ENCODE peak calls at places on chromosomes 7 and 10, in four cellular contexts. U is left ventricle myocardium inferior, Y is aorta, J is ascending aorta. Z is an unnamed sample.

GRCh38 chr7:25430200-25430953 is 202.1 kb upstream of the NPVF start:
- DNase-seq in U (no peak), Y (no peak), J (no peak), Z (no peak)

GRCh38 chr7:77550586-77550985 is 13.5 kb downstream of the PTPN12 start:
- DNase-seq in U (no peak), Y (no peak), J (no peak), Z (peak)

GRCh38 chr10:34666008-34666700 is 148.9 kb downstream of the PARD3 start:
- DNase-seq in U (no peak), Y (no peak), J (no peak), Z (peak)

GRCh38 chr10:133350950-133351329 is 3.8 kb downstream of the PRAP1 start:
- DNase-seq in U (peak), Y (no peak), J (no peak), Z (no peak)

GRCh38 chr7:156903232-156903909 is 10.4 kb upstream of the LMBR1 start:
- DNase-seq in U (peak), Y (no peak), J (no peak), Z (peak)

GRCh38 chr10:58952747-58953466 is 223.5 kb upstream of the PHYHIPL start:
- DNase-seq in U (no peak), Y (no peak), J (no peak), Z (peak)

GRCh38 chr10:37109000-37109399 is 16.4 kb upstream of the ANKRD30A start:
- DNase-seq in U (no peak), Y (no peak), J (no peak), Z (no peak)

GRCh38 chr7:103751476-103751875 is 238.0 kb downstream of the RELN start:
- DNase-seq in U (no peak), Y (no peak), J (no peak), Z (no peak)

GRCh38 chr10:69994262-69994661 is 58.4 kb upstream of the MACROH2A2 start:
- DNase-seq in U (peak), Y (peak), J (no peak), Z (peak)

GRCh38 chr7:27899601-27900000 is 159.6 kb downstream of the TAX1BP1 start:
- DNase-seq in U (no peak), Y (no peak), J (no peak), Z (no peak)

GRCh38 chr7:117041822-117042221 is 88.5 kb downstream of the ST7 start:
- DNase-seq in U (no peak), Y (no peak), J (no peak), Z (peak)

GRCh38 chr7:36304099-36304425 is 85.6 kb upstream of the ANLN start:
- DNase-seq in U (no peak), Y (no peak), J (no peak), Z (no peak)

GRCh38 chr7:115008465-115009114 is 86.7 kb downstream of the MDFIC start:
- DNase-seq in U (peak), Y (peak), J (no peak), Z (peak)

GRCh38 chr10:54585572-54585971 is 215.5 kb downstream of the PCDH15 start:
- DNase-seq in U (no peak), Y (no peak), J (no peak), Z (no peak)

GRCh38 chr10:122939819-122940543 is 14.0 kb downstream of the C10orf88 start:
- DNase-seq in U (no peak), Y (no peak), J (no peak), Z (peak)

GRCh38 chr10:7511612-7512011 is 100.8 kb upstream of the SFMBT2 start:
- DNase-seq in U (no peak), Y (no peak), J (no peak), Z (no peak)

GRCh38 chr10:44647473-44647872 is 262.6 kb upstream of the CXCL12 start:
- DNase-seq in U (no peak), Y (no peak), J (no peak), Z (no peak)

GRCh38 chr10:26593896-26594295 is 103.6 kb upstream of the PDSS1 start:
- DNase-seq in U (no peak), Y (no peak), J (no peak), Z (no peak)

GRCh38 chr10:117186832-117187615 is 10.3 kb upstream of the KCNK18 start:
- DNase-seq in U (no peak), Y (no peak), J (no peak), Z (peak)

GRCh38 chr7:102119213-102119651 is 167.4 kb upstream of the SH2B2 start:
- DNase-seq in U (no peak), Y (no peak), J (no peak), Z (no peak)

GRCh38 chr7:157676001-157676400 is 339.2 kb downstream of the DNAJB6 start:
- DNase-seq in U (no peak), Y (no peak), J (no peak), Z (no peak)

GRCh38 chr10:51886438-51887068 is 187.2 kb upstream of the CSTF2T start:
- DNase-seq in U (no peak), Y (no peak), J (no peak), Z (peak)

GRCh38 chr7:107902381-107902780 is 11.4 kb downstream of the DLD start:
- DNase-seq in U (no peak), Y (no peak), J (no peak), Z (peak)

GRCh38 chr10:34172936-34173533 is 642.1 kb downstream of the PARD3 start:
- DNase-seq in U (no peak), Y (no peak), J (no peak), Z (no peak)

GRCh38 chr10:119215371-119215770 is 8.0 kb downstream of the GRK5 start:
- DNase-seq in U (no peak), Y (no peak), J (no peak), Z (no peak)

GRCh38 chr7:154777023-154777422 is 225.9 kb downstream of the PAXIP1 start:
- DNase-seq in U (no peak), Y (no peak), J (no peak), Z (no peak)

GRCh38 chr10:11164806-11165590 is 147.3 kb downstream of the CELF2 start:
- DNase-seq in U (peak), Y (peak), J (peak), Z (peak)

GRCh38 chr10:76036410-76036940 is 605.1 kb downstream of the LRMDA start:
- DNase-seq in U (peak), Y (peak), J (peak), Z (peak)

GRCh38 chr10:21452203-21452602 is 73.3 kb downstream of the SKIDA1 start:
- DNase-seq in U (no peak), Y (no peak), J (no peak), Z (no peak)

GRCh38 chr7:13987395-13987794 is 2.1 kb downstream of the ETV1 start:
- DNase-seq in U (no peak), Y (no peak), J (no peak), Z (no peak)

GRCh38 chr10:93999401-93999851 is 5.7 kb downstream of the PLCE1 start:
- DNase-seq in U (peak), Y (peak), J (no peak), Z (peak)

GRCh38 chr7:326273-326672 is 36.3 kb downstream of the FOXL3 start:
- DNase-seq in U (no peak), Y (no peak), J (no peak), Z (no peak)

GRCh38 chr10:22505923-22506685 is 160.8 kb downstream of the SPAG6 start:
- DNase-seq in U (no peak), Y (no peak), J (no peak), Z (no peak)

GRCh38 chr10:3761111-3761686 is 23.8 kb downstream of the KLF6 start:
- DNase-seq in U (no peak), Y (no peak), J (no peak), Z (peak)

GRCh38 chr7:131538791-131539179 is 17.6 kb downstream of the PODXL start:
- DNase-seq in U (peak), Y (no peak), J (no peak), Z (no peak)

GRCh38 chr7:100431286-100431735 is 1.7 kb downstream of the MEPCE start:
- DNase-seq in U (no peak), Y (peak), J (no peak), Z (no peak)
- H3K4me3 ChIP-seq in U (peak), Y (no peak), J (no peak), Z (no peak)

DNA sequence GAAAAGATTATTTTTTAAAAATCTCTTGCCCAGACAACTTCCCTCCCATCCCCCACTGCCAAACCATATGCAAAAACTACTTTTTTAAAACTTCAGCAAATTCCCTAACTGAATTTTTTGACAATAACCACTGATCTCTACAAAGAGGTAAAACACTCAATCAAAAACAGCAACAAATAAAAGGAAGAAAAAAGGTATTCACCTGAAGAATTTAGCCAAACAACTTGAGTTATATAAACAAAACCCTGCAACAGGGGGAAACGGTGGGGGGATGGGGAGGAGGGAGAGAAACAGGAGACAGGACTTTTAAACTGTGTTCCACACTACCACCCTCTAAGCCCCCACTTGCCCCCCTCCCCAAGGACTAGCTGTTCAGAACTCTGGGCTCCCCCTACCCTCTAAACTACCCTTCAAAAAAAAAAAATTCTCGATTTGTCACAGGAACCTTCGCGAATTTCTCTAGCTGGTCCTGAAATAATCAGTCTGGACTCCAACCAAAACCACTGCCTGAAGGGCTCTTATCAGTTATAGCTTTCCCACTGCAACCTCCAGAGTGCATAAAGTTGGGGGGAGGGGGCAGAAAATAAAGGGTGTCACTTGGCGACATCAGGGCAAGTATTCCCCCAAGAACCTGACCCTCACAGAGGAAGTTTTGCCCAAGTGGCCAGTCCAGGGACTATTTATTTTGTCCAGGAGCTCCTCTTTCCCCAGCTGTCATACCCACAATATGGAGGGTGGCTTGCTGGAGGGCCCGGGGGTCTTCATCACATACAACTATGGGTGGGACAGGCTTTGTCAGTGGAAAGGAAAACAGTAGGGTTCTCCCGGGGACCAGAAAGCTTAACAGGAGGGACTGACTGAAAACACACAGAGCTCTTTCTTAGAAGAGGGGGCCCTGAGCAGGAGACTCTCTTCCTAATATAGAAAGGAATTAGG is 1.4 kb downstream of the UBE2H start:
- DNase-seq in U (no peak), Y (no peak), J (no peak), Z (peak)
- H3K4me3 ChIP-seq in U (peak), Y (peak), J (peak), Z (peak)

GRCh38 chr10:62050941-62051433 is 149.5 kb downstream of the ARID5B start:
- DNase-seq in U (peak), Y (peak), J (peak), Z (peak)

GRCh38 chr10:62053860-62054259 is 152.4 kb downstream of the ARID5B start:
- DNase-seq in U (no peak), Y (no peak), J (no peak), Z (no peak)

GRCh38 chr10:62050627-62050924 is 149.1 kb downstream of the ARID5B start:
- DNase-seq in U (no peak), Y (no peak), J (no peak), Z (no peak)

GRCh38 chr10:62054408-62054807 is 152.9 kb downstream of the ARID5B start:
- DNase-seq in U (no peak), Y (no peak), J (no peak), Z (no peak)

DNA sequence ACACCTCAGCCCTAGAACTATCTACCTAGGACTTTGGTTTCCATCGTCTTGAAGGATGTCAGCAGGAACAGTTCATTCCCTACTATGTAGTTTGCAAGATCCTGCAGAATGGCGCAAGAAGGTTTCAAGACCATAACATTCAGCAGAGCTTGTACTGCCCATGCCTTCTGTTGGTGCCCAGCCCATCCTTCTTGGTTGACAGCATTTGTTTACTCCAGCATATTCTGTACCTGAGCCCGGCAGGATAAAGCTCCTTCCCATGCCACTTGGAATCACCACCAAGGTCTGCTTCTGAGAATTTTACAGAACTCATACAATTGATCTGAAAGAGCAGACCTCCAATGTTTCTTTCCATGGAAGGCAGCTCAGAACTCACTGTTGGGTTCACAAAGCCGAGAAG is 150.8 kb downstream of the ARID5B start:
- DNase-seq in U (no peak), Y (no peak), J (no peak), Z (no peak)
- H3K4me3 ChIP-seq in U (peak), Y (no peak), J (peak), Z (no peak)

GRCh38 chr7:138890782-138891445 is 90.3 kb downstream of the KIAA1549 start:
- DNase-seq in U (peak), Y (no peak), J (no peak), Z (peak)

GRCh38 chr7:138891446-138891810 is 89.8 kb downstream of the KIAA1549 start:
- DNase-seq in U (no peak), Y (no peak), J (no peak), Z (peak)

GRCh38 chr7:138890467-138890781 is 90.8 kb downstream of the KIAA1549 start:
- DNase-seq in U (no peak), Y (no peak), J (no peak), Z (no peak)

GRCh38 chr7:138889566-138889965 is 91.6 kb upstream of the ATP6V0A4 start:
- DNase-seq in U (no peak), Y (no peak), J (no peak), Z (peak)

DNA sequence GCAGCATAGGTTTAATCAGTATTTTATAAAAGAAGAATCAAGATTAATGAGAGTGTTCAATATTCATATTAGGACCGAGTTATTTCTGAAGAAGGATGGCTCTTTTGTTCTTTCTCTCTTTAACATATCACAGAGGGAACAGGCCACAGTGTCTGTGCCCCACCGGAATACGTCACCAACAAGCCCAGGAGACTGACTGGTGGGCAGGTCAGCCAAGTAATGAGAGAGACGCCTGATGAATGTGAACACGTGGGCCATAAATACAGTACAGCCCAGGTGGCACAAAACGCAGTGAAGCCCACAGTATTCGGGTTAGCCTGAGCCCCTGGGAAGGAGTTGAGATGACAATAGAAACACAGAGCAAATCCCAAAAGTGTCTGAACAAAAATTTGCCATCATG is 91.2 kb downstream of the KIAA1549 start:
- DNase-seq in U (no peak), Y (no peak), J (no peak), Z (no peak)
- H3K4me3 ChIP-seq in U (no peak), Y (no peak), J (no peak), Z (no peak)

GRCh38 chr10:86955501-86956194 is 1.8 kb downstream of the MMRN2 start:
- DNase-seq in U (no peak), Y (peak), J (peak), Z (no peak)

GRCh38 chr10:86957471-86958108 is at the start of gene MMRN2:
- DNase-seq in U (no peak), Y (peak), J (no peak), Z (no peak)

GRCh38 chr10:86956195-86956840 is 1.1 kb downstream of the MMRN2 start:
- DNase-seq in U (no peak), Y (no peak), J (peak), Z (no peak)

GRCh38 chr10:86958109-86958830 is at the start of gene SNCG:
- DNase-seq in U (no peak), Y (peak), J (no peak), Z (peak)

DNA sequence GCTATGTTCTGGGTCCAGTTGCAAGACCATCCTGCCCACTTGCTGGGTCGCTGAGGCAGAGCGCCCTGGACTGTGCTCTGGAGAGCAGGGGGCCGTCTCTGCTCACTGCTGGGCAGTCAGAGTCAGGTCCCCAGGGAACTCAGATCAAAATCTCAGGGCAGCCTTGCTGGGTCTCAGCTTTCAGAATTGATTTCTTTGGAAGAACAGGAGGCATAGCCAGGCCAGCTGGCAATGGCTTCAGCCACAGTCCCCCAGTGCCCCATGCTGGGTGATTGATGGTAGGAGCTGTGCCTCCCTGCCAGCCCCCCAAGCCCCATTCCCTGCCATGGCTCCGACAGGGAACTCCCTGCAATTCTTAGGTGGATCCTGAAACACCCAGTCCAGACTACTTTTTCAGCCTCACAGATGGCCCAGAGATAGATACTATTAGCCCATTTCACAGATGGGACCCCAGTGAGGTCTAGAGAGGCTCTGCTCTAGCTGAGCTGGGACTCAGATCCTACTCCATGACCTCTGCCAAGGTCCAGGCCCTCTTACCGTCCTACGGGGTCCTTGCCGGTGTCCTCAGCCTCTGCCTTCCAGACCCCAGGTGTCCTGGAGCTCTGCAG is 470 bp downstream of the MMRN2 start:
- DNase-seq in U (no peak), Y (peak), J (no peak), Z (no peak)
- H3K4me3 ChIP-seq in U (peak), Y (no peak), J (no peak), Z (no peak)

Z was measured in choroid plexus epithelial cell.